ENCODE peak calls at places on chromosomes 4 and X, in nine cellular contexts. One of them, this sample, is unnamed. For H3K4me1, the result is how much of the 10 kb centered on the place peaks cover.

GRCh38 chrX:150358651-150359050 is 4.5 kb upstream of the MAMLD1 start:
- DNase-seq in fibroblast of lung: no peak
- DNase-seq in PC-3: no peak
- DNase-seq in colonic mucosa: no peak
- DNase-seq in breast epithelium: no peak
- DNase-seq in neural progenitor cell: no peak
- DNase-seq in tibial artery: no peak
- DNase-seq in heart left ventricle: no peak
- DNase-seq in IMR-90: no peak
- DNase-seq in this sample: no peak

GRCh38 chr4:17647927-17648326 is 33.5 kb downstream of the MED28 start:
- DNase-seq in fibroblast of lung: no peak
- DNase-seq in PC-3: peak
- DNase-seq in colonic mucosa: no peak
- DNase-seq in breast epithelium: no peak
- DNase-seq in neural progenitor cell: no peak
- DNase-seq in tibial artery: no peak
- DNase-seq in heart left ventricle: no peak
- DNase-seq in IMR-90: no peak
- DNase-seq in this sample: no peak

GRCh38 chr4:36235306-36235705 is 9.0 kb downstream of the ARAP2 start:
- DNase-seq in fibroblast of lung: peak
- DNase-seq in PC-3: peak
- DNase-seq in colonic mucosa: no peak
- DNase-seq in breast epithelium: no peak
- DNase-seq in neural progenitor cell: no peak
- DNase-seq in tibial artery: no peak
- DNase-seq in heart left ventricle: no peak
- DNase-seq in IMR-90: peak
- DNase-seq in this sample: no peak

GRCh38 chr4:150009533-150009932 is 68.7 kb upstream of the DCLK2 start:
- DNase-seq in fibroblast of lung: peak
- DNase-seq in PC-3: no peak
- DNase-seq in colonic mucosa: no peak
- DNase-seq in breast epithelium: no peak
- DNase-seq in neural progenitor cell: no peak
- DNase-seq in tibial artery: no peak
- DNase-seq in heart left ventricle: no peak
- DNase-seq in IMR-90: peak
- DNase-seq in this sample: no peak

GRCh38 chrX:116436358-116436816 is at the start of gene SLC6A14:
- DNase-seq in fibroblast of lung: no peak
- DNase-seq in PC-3: peak
- DNase-seq in colonic mucosa: peak
- DNase-seq in breast epithelium: no peak
- DNase-seq in neural progenitor cell: no peak
- DNase-seq in tibial artery: no peak
- DNase-seq in heart left ventricle: no peak
- DNase-seq in IMR-90: no peak
- DNase-seq in this sample: no peak

GRCh38 chr4:113625902-113626301 is 135.6 kb downstream of the CAMK2D start:
- DNase-seq in fibroblast of lung: no peak
- DNase-seq in PC-3: no peak
- DNase-seq in colonic mucosa: no peak
- DNase-seq in breast epithelium: no peak
- DNase-seq in neural progenitor cell: no peak
- DNase-seq in tibial artery: no peak
- DNase-seq in heart left ventricle: no peak
- DNase-seq in IMR-90: no peak
- DNase-seq in this sample: no peak

GRCh38 chr4:145937990-145938611 is 522 bp downstream of the ZNF827 start:
- DNase-seq in fibroblast of lung: peak
- DNase-seq in PC-3: peak
- DNase-seq in colonic mucosa: peak
- DNase-seq in breast epithelium: no peak
- DNase-seq in neural progenitor cell: peak
- DNase-seq in tibial artery: peak
- DNase-seq in heart left ventricle: peak
- DNase-seq in IMR-90: peak
- DNase-seq in this sample: peak

GRCh38 chrX:42976729-42977366 is 198.9 kb upstream of the PPP1R2C start:
- DNase-seq in fibroblast of lung: peak
- DNase-seq in PC-3: no peak
- DNase-seq in colonic mucosa: peak
- DNase-seq in breast epithelium: no peak
- DNase-seq in neural progenitor cell: no peak
- DNase-seq in tibial artery: no peak
- DNase-seq in heart left ventricle: no peak
- DNase-seq in IMR-90: no peak
- DNase-seq in this sample: no peak

GRCh38 chrX:143663755-143664154 is 27.9 kb upstream of the SLITRK4 start:
- DNase-seq in fibroblast of lung: no peak
- DNase-seq in PC-3: no peak
- DNase-seq in colonic mucosa: no peak
- DNase-seq in breast epithelium: no peak
- DNase-seq in neural progenitor cell: no peak
- DNase-seq in tibial artery: no peak
- DNase-seq in heart left ventricle: no peak
- DNase-seq in IMR-90: no peak
- DNase-seq in this sample: no peak

GRCh38 chr4:129335263-129335662 is 239.3 kb downstream of the C4orf33 start:
- DNase-seq in fibroblast of lung: no peak
- DNase-seq in PC-3: no peak
- DNase-seq in colonic mucosa: no peak
- DNase-seq in breast epithelium: no peak
- DNase-seq in neural progenitor cell: no peak
- DNase-seq in tibial artery: no peak
- DNase-seq in heart left ventricle: no peak
- DNase-seq in IMR-90: no peak
- DNase-seq in this sample: no peak

GRCh38 chr4:57866468-57867173 is 756.4 kb upstream of the IGFBP7 start:
- DNase-seq in fibroblast of lung: no peak
- DNase-seq in PC-3: no peak
- DNase-seq in colonic mucosa: no peak
- DNase-seq in breast epithelium: no peak
- DNase-seq in neural progenitor cell: no peak
- DNase-seq in tibial artery: no peak
- DNase-seq in heart left ventricle: no peak
- DNase-seq in IMR-90: no peak
- DNase-seq in this sample: no peak

GRCh38 chr4:119165767-119166166 is 30.1 kb downstream of the MYOZ2 start:
- DNase-seq in fibroblast of lung: no peak
- DNase-seq in PC-3: no peak
- DNase-seq in colonic mucosa: no peak
- DNase-seq in breast epithelium: no peak
- DNase-seq in neural progenitor cell: no peak
- DNase-seq in tibial artery: no peak
- DNase-seq in heart left ventricle: no peak
- DNase-seq in IMR-90: no peak
- DNase-seq in this sample: no peak

GRCh38 chrX:17737707-17738001 is 361 bp downstream of the SCML1 start:
- DNase-seq in fibroblast of lung: no peak
- DNase-seq in PC-3: no peak
- DNase-seq in colonic mucosa: no peak
- DNase-seq in breast epithelium: no peak
- DNase-seq in neural progenitor cell: no peak
- DNase-seq in tibial artery: no peak
- DNase-seq in heart left ventricle: no peak
- DNase-seq in IMR-90: no peak
- DNase-seq in this sample: no peak

GRCh38 chr4:1202526-1203378 is 30.4 kb upstream of the SPON2 start:
- DNase-seq in fibroblast of lung: no peak
- DNase-seq in PC-3: no peak
- DNase-seq in colonic mucosa: peak
- DNase-seq in breast epithelium: no peak
- DNase-seq in neural progenitor cell: no peak
- DNase-seq in tibial artery: peak
- DNase-seq in heart left ventricle: no peak
- DNase-seq in IMR-90: no peak
- DNase-seq in this sample: no peak

GRCh38 chrX:74009041-74009440 is 294.9 kb upstream of the ZCCHC13 start:
- DNase-seq in fibroblast of lung: peak
- DNase-seq in PC-3: no peak
- DNase-seq in colonic mucosa: no peak
- DNase-seq in breast epithelium: no peak
- DNase-seq in neural progenitor cell: no peak
- DNase-seq in tibial artery: no peak
- DNase-seq in heart left ventricle: no peak
- DNase-seq in IMR-90: peak
- DNase-seq in this sample: no peak

GRCh38 chr4:169160825-169161224 is 109.9 kb downstream of the SH3RF1 start:
- DNase-seq in fibroblast of lung: peak
- DNase-seq in PC-3: no peak
- DNase-seq in colonic mucosa: no peak
- DNase-seq in breast epithelium: no peak
- DNase-seq in neural progenitor cell: peak
- DNase-seq in tibial artery: no peak
- DNase-seq in heart left ventricle: no peak
- DNase-seq in IMR-90: no peak
- DNase-seq in this sample: no peak

GRCh38 chr4:79225360-79225759 is 100.5 kb downstream of the NAA11 start:
- DNase-seq in fibroblast of lung: no peak
- DNase-seq in PC-3: no peak
- DNase-seq in colonic mucosa: no peak
- DNase-seq in breast epithelium: no peak
- DNase-seq in neural progenitor cell: no peak
- DNase-seq in tibial artery: no peak
- DNase-seq in heart left ventricle: no peak
- DNase-seq in IMR-90: no peak
- DNase-seq in this sample: no peak

GRCh38 chrX:46125139-46125538 is 420.1 kb downstream of the ZNF674 start:
- DNase-seq in fibroblast of lung: peak
- DNase-seq in PC-3: no peak
- DNase-seq in colonic mucosa: no peak
- DNase-seq in breast epithelium: no peak
- DNase-seq in neural progenitor cell: no peak
- DNase-seq in tibial artery: no peak
- DNase-seq in heart left ventricle: no peak
- DNase-seq in IMR-90: no peak
- DNase-seq in this sample: peak

GRCh38 chr4:151219091-151219490 is 57.9 kb upstream of the PRSS48 start:
- DNase-seq in fibroblast of lung: no peak
- DNase-seq in PC-3: no peak
- DNase-seq in colonic mucosa: no peak
- DNase-seq in breast epithelium: no peak
- DNase-seq in neural progenitor cell: no peak
- DNase-seq in tibial artery: no peak
- DNase-seq in heart left ventricle: no peak
- DNase-seq in IMR-90: no peak
- DNase-seq in this sample: no peak
- H3K4me1 ChIP-seq in fibroblast of lung: under half
- H3K4me1 ChIP-seq in PC-3: under half
- H3K4me1 ChIP-seq in colonic mucosa: under half
- H3K4me1 ChIP-seq in breast epithelium: under half
- H3K4me1 ChIP-seq in neural progenitor cell: under half
- H3K4me1 ChIP-seq in tibial artery: under half
- H3K4me1 ChIP-seq in heart left ventricle: under half
- H3K4me1 ChIP-seq in IMR-90: under half
- H3K4me1 ChIP-seq in this sample: under half

DNA sequence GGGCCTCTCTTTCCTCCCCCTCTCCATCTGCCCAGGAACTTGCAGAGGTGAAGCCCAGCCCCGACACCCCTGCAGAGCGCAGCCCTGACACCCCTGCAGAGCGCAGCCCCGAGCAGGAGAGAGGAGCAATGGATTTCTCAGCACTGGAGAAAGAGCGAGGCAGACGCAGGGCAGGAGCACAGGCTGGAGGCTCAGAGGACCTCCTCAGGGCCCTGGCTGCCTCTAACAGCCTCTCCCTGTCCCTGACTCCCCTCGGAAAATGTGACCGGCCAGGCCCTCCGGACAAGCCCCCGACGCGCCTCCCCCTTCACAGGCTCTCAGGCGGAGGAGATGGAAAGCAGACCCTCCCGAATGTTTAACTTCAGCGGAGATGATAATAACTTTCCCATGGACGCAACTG is 200.8 kb upstream of the BCOR start:
- DNase-seq in fibroblast of lung: no peak
- DNase-seq in PC-3: no peak
- DNase-seq in colonic mucosa: no peak
- DNase-seq in breast epithelium: no peak
- DNase-seq in neural progenitor cell: no peak
- DNase-seq in tibial artery: no peak
- DNase-seq in heart left ventricle: no peak
- DNase-seq in IMR-90: no peak
- DNase-seq in this sample: no peak
- TF ChIP-seq CTCF in fibroblast of lung: no peak
- TF ChIP-seq CTCF in PC-3: no peak
- TF ChIP-seq CTCF in colonic mucosa: no peak
- TF ChIP-seq CTCF in breast epithelium: no peak
- TF ChIP-seq CTCF in neural progenitor cell: no peak
- TF ChIP-seq CTCF in tibial artery: no peak
- TF ChIP-seq CTCF in heart left ventricle: no peak
- TF ChIP-seq CTCF in IMR-90: no peak
- TF ChIP-seq CTCF in this sample: no peak

DNA sequence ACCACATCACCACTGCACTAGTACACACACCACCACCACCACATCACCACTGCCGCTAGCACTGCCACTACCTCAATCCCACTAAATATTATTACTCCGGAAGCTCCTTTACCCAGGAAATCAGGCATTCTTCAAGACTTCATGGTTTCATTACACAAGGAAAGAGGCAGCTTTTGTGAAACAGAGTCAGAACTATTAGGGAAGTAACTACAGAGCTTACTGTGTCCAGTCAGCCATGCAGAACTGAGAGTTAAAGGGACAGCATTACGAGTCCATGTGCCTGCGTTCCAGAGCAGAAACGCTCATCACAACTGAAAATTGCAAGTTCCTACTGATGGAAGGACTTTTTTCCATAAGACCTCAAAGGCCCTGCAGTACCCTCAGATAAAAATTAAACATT is 103.2 kb upstream of the FRG1 start:
- DNase-seq in fibroblast of lung: no peak
- DNase-seq in PC-3: no peak
- DNase-seq in colonic mucosa: no peak
- DNase-seq in breast epithelium: no peak
- DNase-seq in neural progenitor cell: no peak
- DNase-seq in tibial artery: no peak
- DNase-seq in heart left ventricle: no peak
- DNase-seq in IMR-90: no peak
- DNase-seq in this sample: no peak
- H3K4me1 ChIP-seq in fibroblast of lung: under half
- H3K4me1 ChIP-seq in PC-3: under half
- H3K4me1 ChIP-seq in colonic mucosa: under half
- H3K4me1 ChIP-seq in breast epithelium: under half
- H3K4me1 ChIP-seq in neural progenitor cell: under half
- H3K4me1 ChIP-seq in tibial artery: under half
- H3K4me1 ChIP-seq in heart left ventricle: under half
- H3K4me1 ChIP-seq in IMR-90: under half
- H3K4me1 ChIP-seq in this sample: under half

DNA sequence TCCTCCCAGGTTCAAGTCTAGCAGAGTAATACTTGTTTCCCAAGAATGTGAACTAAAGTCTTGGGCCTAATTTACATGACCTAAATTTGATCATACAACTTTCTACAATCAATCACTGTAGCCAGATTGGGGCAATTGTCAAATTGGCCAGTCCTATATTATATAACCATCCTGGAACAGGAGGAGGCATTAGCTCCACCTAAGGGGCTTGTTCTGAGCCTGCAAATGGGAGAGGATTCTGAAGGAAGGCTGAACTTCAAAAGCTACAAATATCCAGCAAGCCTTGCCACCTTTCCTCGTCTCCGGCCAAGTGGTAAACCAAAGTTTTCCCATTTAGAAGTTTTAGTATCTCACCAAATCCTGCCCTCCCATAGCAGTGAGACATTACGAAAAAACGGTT is 1289.6 kb upstream of the TENM3 start:
- DNase-seq in fibroblast of lung: no peak
- DNase-seq in PC-3: peak
- DNase-seq in colonic mucosa: no peak
- DNase-seq in breast epithelium: no peak
- DNase-seq in neural progenitor cell: peak
- DNase-seq in tibial artery: no peak
- DNase-seq in heart left ventricle: no peak
- DNase-seq in IMR-90: peak
- DNase-seq in this sample: peak
- TF ChIP-seq CTCF in fibroblast of lung: peak
- TF ChIP-seq CTCF in PC-3: peak
- TF ChIP-seq CTCF in colonic mucosa: no peak
- TF ChIP-seq CTCF in breast epithelium: no peak
- TF ChIP-seq CTCF in neural progenitor cell: peak
- TF ChIP-seq CTCF in tibial artery: no peak
- TF ChIP-seq CTCF in heart left ventricle: no peak
- TF ChIP-seq CTCF in IMR-90: peak
- TF ChIP-seq CTCF in this sample: peak

This sample was measured in A673.